ENCODE peak calls at places on chromosomes 6 and 20, in five cellular contexts. One of them, this sample, is unnamed.

GRCh38 chr6:444653-445275 is 53.2 kb downstream of the IRF4 start:
- DNase-seq in GM12878: no peak
- DNase-seq in IMR-90: no peak
- DNase-seq in SK-N-SH: no peak
- DNase-seq in K562: no peak
- DNase-seq in this sample: no peak

GRCh38 chr6:145367149-145367548 is 368.2 kb downstream of the EPM2A start:
- DNase-seq in K562: no peak
- DNase-seq in GM12878: no peak
- DNase-seq in SK-N-SH: no peak
- DNase-seq in IMR-90: no peak
- DNase-seq in this sample: no peak

GRCh38 chr20:37406010-37406998 is 60.4 kb downstream of the SRC start:
- DNase-seq in IMR-90: peak
- DNase-seq in GM12878: no peak
- DNase-seq in K562: peak
- DNase-seq in SK-N-SH: peak
- DNase-seq in this sample: peak

GRCh38 chr20:38120625-38120988 is 44.5 kb downstream of the TGM2 start:
- DNase-seq in GM12878: no peak
- DNase-seq in SK-N-SH: no peak
- DNase-seq in IMR-90: no peak
- DNase-seq in K562: no peak
- DNase-seq in this sample: no peak

GRCh38 chr6:116363759-116364158 is 7.0 kb upstream of the DSE start:
- DNase-seq in K562: no peak
- DNase-seq in IMR-90: peak
- DNase-seq in GM12878: no peak
- DNase-seq in SK-N-SH: no peak
- DNase-seq in this sample: no peak

GRCh38 chr6:151379933-151380847 is 11.2 kb downstream of the ZBTB2 start:
- DNase-seq in GM12878: no peak
- DNase-seq in K562: no peak
- DNase-seq in IMR-90: no peak
- DNase-seq in SK-N-SH: no peak
- DNase-seq in this sample: no peak

GRCh38 chr20:5996765-5997164 is 46.3 kb downstream of the MCM8 start:
- DNase-seq in K562: no peak
- DNase-seq in GM12878: peak
- DNase-seq in IMR-90: no peak
- DNase-seq in SK-N-SH: no peak
- DNase-seq in this sample: peak

GRCh38 chr6:43101497-43101896 is 25.4 kb downstream of the PTK7 start:
- DNase-seq in SK-N-SH: no peak
- DNase-seq in IMR-90: no peak
- DNase-seq in K562: no peak
- DNase-seq in GM12878: no peak
- DNase-seq in this sample: no peak

GRCh38 chr6:83260577-83260976 is 67.4 kb downstream of the RWDD2A start:
- DNase-seq in K562: no peak
- DNase-seq in SK-N-SH: no peak
- DNase-seq in IMR-90: no peak
- DNase-seq in GM12878: no peak
- DNase-seq in this sample: no peak

GRCh38 chr20:25148181-25148981 is 47.1 kb upstream of the ENTPD6 start:
- DNase-seq in K562: no peak
- DNase-seq in IMR-90: peak
- DNase-seq in SK-N-SH: peak
- DNase-seq in GM12878: no peak
- DNase-seq in this sample: no peak

GRCh38 chr20:58978351-58979190 is 2.5 kb upstream of the NELFCD start:
- DNase-seq in K562: no peak
- DNase-seq in IMR-90: no peak
- DNase-seq in GM12878: no peak
- DNase-seq in SK-N-SH: no peak
- DNase-seq in this sample: no peak

DNA sequence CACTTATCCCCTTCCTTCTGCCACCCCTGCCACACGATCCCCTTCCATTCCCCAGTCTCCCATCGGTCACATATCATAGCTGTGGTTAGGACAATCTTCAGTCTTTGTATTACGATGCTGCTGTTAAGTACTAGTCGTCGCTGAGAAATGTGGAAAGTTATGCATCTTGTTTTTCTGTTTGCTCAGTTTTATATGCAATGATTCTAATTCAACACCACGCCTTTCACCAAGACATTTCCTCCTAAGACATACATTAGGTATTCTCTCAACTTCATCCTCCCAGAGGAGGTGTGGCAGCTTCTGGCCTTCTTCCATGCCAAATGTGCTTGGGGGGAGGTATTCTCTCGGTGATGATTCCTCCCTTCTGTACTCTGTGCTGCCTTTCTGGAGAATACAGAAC is 66.2 kb downstream of the B4GALT5 start:
- DNase-seq in K562: no peak
- DNase-seq in GM12878: no peak
- DNase-seq in SK-N-SH: no peak
- DNase-seq in IMR-90: peak
- DNase-seq in this sample: peak
- TF ChIP-seq RCOR1 in K562: no peak
- TF ChIP-seq RCOR1 in GM12878: no peak
- TF ChIP-seq RCOR1 in SK-N-SH: no peak
- TF ChIP-seq RCOR1 in IMR-90: no peak
- TF ChIP-seq RCOR1 in this sample: no peak

DNA sequence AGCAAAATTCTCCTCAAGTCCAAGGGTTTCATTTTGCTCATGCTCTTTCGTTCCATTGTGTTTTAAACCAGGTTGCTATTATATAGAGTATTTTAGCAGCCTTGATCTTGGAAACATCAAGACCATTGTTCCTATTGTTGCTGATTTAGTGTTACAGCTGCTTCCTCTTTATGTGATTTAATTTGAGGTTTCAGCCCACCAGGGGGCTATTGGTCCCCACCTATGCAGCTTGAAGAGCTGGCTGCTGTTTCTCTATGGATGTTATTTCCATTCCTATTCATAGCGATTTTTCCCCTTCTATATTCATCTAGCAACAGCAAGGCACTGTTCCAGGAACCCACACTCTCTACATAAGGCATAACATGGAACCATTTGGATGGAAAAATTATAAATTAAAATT is 418.8 kb downstream of the CDKAL1 start:
- DNase-seq in GM12878: no peak
- DNase-seq in IMR-90: no peak
- DNase-seq in K562: no peak
- DNase-seq in SK-N-SH: peak
- DNase-seq in this sample: no peak
- TF ChIP-seq RCOR1 in GM12878: no peak
- TF ChIP-seq RCOR1 in IMR-90: no peak
- TF ChIP-seq RCOR1 in K562: no peak
- TF ChIP-seq RCOR1 in SK-N-SH: no peak
- TF ChIP-seq RCOR1 in this sample: no peak

GRCh38 chr20:41509801-41510200 is 108.4 kb downstream of the CHD6 start:
- DNase-seq in GM12878: no peak
- DNase-seq in K562: no peak
- DNase-seq in SK-N-SH: no peak
- DNase-seq in IMR-90: peak
- DNase-seq in this sample: no peak

GRCh38 chr20:41508335-41508734 is 109.8 kb downstream of the CHD6 start:
- DNase-seq in K562: no peak
- DNase-seq in GM12878: no peak
- DNase-seq in IMR-90: no peak
- DNase-seq in SK-N-SH: no peak
- DNase-seq in this sample: no peak

GRCh38 chr20:41506192-41506915 is 111.8 kb downstream of the CHD6 start:
- DNase-seq in GM12878: no peak
- DNase-seq in K562: no peak
- DNase-seq in IMR-90: no peak
- DNase-seq in SK-N-SH: no peak
- DNase-seq in this sample: no peak

GRCh38 chr20:41509316-41509715 is 108.9 kb downstream of the CHD6 start:
- DNase-seq in K562: no peak
- DNase-seq in GM12878: no peak
- DNase-seq in SK-N-SH: no peak
- DNase-seq in IMR-90: no peak
- DNase-seq in this sample: no peak

GRCh38 chr20:41507851-41508250 is 110.3 kb downstream of the CHD6 start:
- DNase-seq in GM12878: no peak
- DNase-seq in SK-N-SH: no peak
- DNase-seq in K562: no peak
- DNase-seq in IMR-90: no peak
- DNase-seq in this sample: no peak
- TF ChIP-seq RCOR1 in GM12878: no peak
- TF ChIP-seq RCOR1 in SK-N-SH: no peak
- TF ChIP-seq RCOR1 in K562: no peak
- TF ChIP-seq RCOR1 in IMR-90: no peak
- TF ChIP-seq RCOR1 in this sample: no peak

DNA sequence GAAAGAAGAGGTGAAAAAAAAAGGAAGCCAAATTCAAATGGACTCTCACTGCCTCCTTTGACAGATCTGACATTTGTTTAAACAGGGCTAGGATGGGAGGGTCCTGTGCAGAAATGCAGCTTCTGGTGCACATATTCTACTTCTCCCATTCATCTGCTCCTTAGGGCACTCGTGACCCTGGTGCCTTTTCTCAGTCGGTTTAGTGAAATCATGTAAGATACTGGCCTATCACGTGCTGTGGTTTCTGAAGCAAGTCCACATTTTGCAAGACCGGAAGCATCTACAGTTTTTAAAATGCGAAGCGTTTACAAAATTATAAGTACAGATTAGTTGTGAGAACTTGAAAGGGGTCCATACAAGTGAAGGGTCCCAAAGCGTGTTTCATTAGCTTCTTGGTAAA is 324.0 kb upstream of the JARID2 start:
- DNase-seq in GM12878: no peak
- DNase-seq in K562: no peak
- DNase-seq in SK-N-SH: no peak
- DNase-seq in IMR-90: no peak
- DNase-seq in this sample: no peak
- TF ChIP-seq RCOR1 in GM12878: no peak
- TF ChIP-seq RCOR1 in K562: no peak
- TF ChIP-seq RCOR1 in SK-N-SH: no peak
- TF ChIP-seq RCOR1 in IMR-90: no peak
- TF ChIP-seq RCOR1 in this sample: no peak